ENCODE peak calls at places on chromosome 16, in ten cellular contexts. One of them, this sample, is unnamed.

GRCh38 chr16:87216824-87217205 is 100.4 kb downstream of the C16orf95 start:
- DNase-seq in H7: no peak
- DNase-seq in CD8-positive, alpha-beta T cell: no peak
- DNase-seq in heart right ventricle: no peak
- DNase-seq in stomach: no peak
- DNase-seq in SK-N-MC: no peak
- DNase-seq in iPS DF 6.9: no peak
- DNase-seq in psoas muscle: no peak
- DNase-seq in upper lobe of right lung: peak; percentile 88
- DNase-seq in GM23248: no peak
- DNase-seq in this sample: no peak

GRCh38 chr16:1781758-1782407 is 488 bp downstream of the SPSB3 start:
- DNase-seq in H7: peak; percentile 90
- DNase-seq in CD8-positive, alpha-beta T cell: peak; percentile 42
- DNase-seq in heart right ventricle: no peak
- DNase-seq in stomach: no peak
- DNase-seq in SK-N-MC: no peak
- DNase-seq in iPS DF 6.9: no peak
- DNase-seq in psoas muscle: peak; percentile 26
- DNase-seq in upper lobe of right lung: no peak
- DNase-seq in GM23248: peak; percentile 72
- DNase-seq in this sample: no peak

GRCh38 chr16:57341441-57342303 is 16.9 kb upstream of the CCL22 start:
- DNase-seq in H7: no peak
- DNase-seq in CD8-positive, alpha-beta T cell: no peak
- DNase-seq in heart right ventricle: no peak
- DNase-seq in stomach: peak; percentile 77
- DNase-seq in SK-N-MC: no peak
- DNase-seq in iPS DF 6.9: no peak
- DNase-seq in psoas muscle: no peak
- DNase-seq in upper lobe of right lung: no peak
- DNase-seq in GM23248: peak; percentile 94
- DNase-seq in this sample: no peak

GRCh38 chr16:73390936-73391335 is 343.0 kb upstream of the ZFHX3 start:
- DNase-seq in H7: no peak
- DNase-seq in CD8-positive, alpha-beta T cell: no peak
- DNase-seq in heart right ventricle: no peak
- DNase-seq in stomach: no peak
- DNase-seq in SK-N-MC: no peak
- DNase-seq in iPS DF 6.9: no peak
- DNase-seq in psoas muscle: no peak
- DNase-seq in upper lobe of right lung: no peak
- DNase-seq in GM23248: peak; percentile 72
- DNase-seq in this sample: no peak

GRCh38 chr16:69276143-69277115 is 34.7 kb upstream of the VPS4A start:
- DNase-seq in H7: no peak
- DNase-seq in CD8-positive, alpha-beta T cell: no peak
- DNase-seq in heart right ventricle: peak; percentile 51
- DNase-seq in stomach: no peak
- DNase-seq in SK-N-MC: peak; percentile 89
- DNase-seq in iPS DF 6.9: no peak
- DNase-seq in psoas muscle: peak; percentile 61
- DNase-seq in upper lobe of right lung: no peak
- DNase-seq in GM23248: peak; percentile 99
- DNase-seq in this sample: peak; percentile 58

GRCh38 chr16:86575754-86576557 is 2.4 kb upstream of the FOXL1 start:
- DNase-seq in H7: peak; percentile 97
- DNase-seq in CD8-positive, alpha-beta T cell: peak; percentile 36
- DNase-seq in heart right ventricle: peak; percentile 86
- DNase-seq in stomach: peak; percentile 55
- DNase-seq in SK-N-MC: no peak
- DNase-seq in iPS DF 6.9: no peak
- DNase-seq in psoas muscle: peak; percentile 70
- DNase-seq in upper lobe of right lung: no peak
- DNase-seq in GM23248: peak; percentile 98
- DNase-seq in this sample: peak; percentile 86

GRCh38 chr16:56606688-56607618 is 1.4 kb upstream of the MT2A start:
- DNase-seq in H7: no peak
- DNase-seq in CD8-positive, alpha-beta T cell: peak; percentile 49
- DNase-seq in heart right ventricle: peak; percentile 81
- DNase-seq in stomach: peak; percentile 62
- DNase-seq in SK-N-MC: no peak
- DNase-seq in iPS DF 6.9: no peak
- DNase-seq in psoas muscle: peak; percentile 92
- DNase-seq in upper lobe of right lung: peak; percentile 82
- DNase-seq in GM23248: peak; percentile 98
- DNase-seq in this sample: peak; percentile 68

GRCh38 chr16:86707171-86707570 is 128.8 kb downstream of the FOXL1 start:
- DNase-seq in H7: no peak
- DNase-seq in CD8-positive, alpha-beta T cell: no peak
- DNase-seq in heart right ventricle: no peak
- DNase-seq in stomach: no peak
- DNase-seq in SK-N-MC: no peak
- DNase-seq in iPS DF 6.9: no peak
- DNase-seq in psoas muscle: no peak
- DNase-seq in upper lobe of right lung: no peak
- DNase-seq in GM23248: no peak
- DNase-seq in this sample: no peak

GRCh38 chr16:27432600-27432957 is 30.6 kb downstream of the IL21R start:
- DNase-seq in H7: no peak
- DNase-seq in CD8-positive, alpha-beta T cell: no peak
- DNase-seq in heart right ventricle: no peak
- DNase-seq in stomach: no peak
- DNase-seq in SK-N-MC: no peak
- DNase-seq in iPS DF 6.9: no peak
- DNase-seq in psoas muscle: no peak
- DNase-seq in upper lobe of right lung: no peak
- DNase-seq in GM23248: peak; percentile 89
- DNase-seq in this sample: no peak

GRCh38 chr16:13332713-13333255 is 431.4 kb downstream of the SHISA9 start:
- DNase-seq in H7: no peak
- DNase-seq in CD8-positive, alpha-beta T cell: no peak
- DNase-seq in heart right ventricle: no peak
- DNase-seq in stomach: no peak
- DNase-seq in SK-N-MC: no peak
- DNase-seq in iPS DF 6.9: no peak
- DNase-seq in psoas muscle: no peak
- DNase-seq in upper lobe of right lung: no peak
- DNase-seq in GM23248: no peak
- DNase-seq in this sample: no peak

GRCh38 chr16:10178079-10178478 is 4.1 kb downstream of the GRIN2A start:
- DNase-seq in H7: no peak
- DNase-seq in CD8-positive, alpha-beta T cell: no peak
- DNase-seq in heart right ventricle: no peak
- DNase-seq in stomach: no peak
- DNase-seq in SK-N-MC: no peak
- DNase-seq in iPS DF 6.9: no peak
- DNase-seq in psoas muscle: no peak
- DNase-seq in upper lobe of right lung: no peak
- DNase-seq in GM23248: no peak
- DNase-seq in this sample: no peak

GRCh38 chr16:74778646-74779045 is 4.0 kb upstream of the FA2H start:
- DNase-seq in H7: no peak
- DNase-seq in CD8-positive, alpha-beta T cell: no peak
- DNase-seq in heart right ventricle: no peak
- DNase-seq in stomach: peak; percentile 57
- DNase-seq in SK-N-MC: no peak
- DNase-seq in iPS DF 6.9: no peak
- DNase-seq in psoas muscle: no peak
- DNase-seq in upper lobe of right lung: no peak
- DNase-seq in GM23248: no peak
- DNase-seq in this sample: no peak

GRCh38 chr16:13919330-13919682 is 648 bp upstream of the ERCC4 start:
- DNase-seq in H7: no peak
- DNase-seq in CD8-positive, alpha-beta T cell: no peak
- DNase-seq in heart right ventricle: no peak
- DNase-seq in stomach: no peak
- DNase-seq in SK-N-MC: no peak
- DNase-seq in iPS DF 6.9: no peak
- DNase-seq in psoas muscle: no peak
- DNase-seq in upper lobe of right lung: no peak
- DNase-seq in GM23248: peak; percentile 70
- DNase-seq in this sample: no peak

GRCh38 chr16:84832488-84833141 is 12.8 kb downstream of the CRISPLD2 start:
- DNase-seq in H7: no peak
- DNase-seq in CD8-positive, alpha-beta T cell: no peak
- DNase-seq in heart right ventricle: peak; percentile 75
- DNase-seq in stomach: peak; percentile 54
- DNase-seq in SK-N-MC: no peak
- DNase-seq in iPS DF 6.9: no peak
- DNase-seq in psoas muscle: peak; percentile 93
- DNase-seq in upper lobe of right lung: peak; percentile 76
- DNase-seq in GM23248: peak; percentile 99
- DNase-seq in this sample: peak; percentile 90

GRCh38 chr16:84833142-84833495 is 13.3 kb downstream of the CRISPLD2 start:
- DNase-seq in H7: no peak
- DNase-seq in CD8-positive, alpha-beta T cell: no peak
- DNase-seq in heart right ventricle: no peak
- DNase-seq in stomach: no peak
- DNase-seq in SK-N-MC: no peak
- DNase-seq in iPS DF 6.9: no peak
- DNase-seq in psoas muscle: no peak
- DNase-seq in upper lobe of right lung: no peak
- DNase-seq in GM23248: no peak
- DNase-seq in this sample: no peak

GRCh38 chr16:84833542-84834402 is 14.0 kb downstream of the CRISPLD2 start:
- DNase-seq in H7: no peak
- DNase-seq in CD8-positive, alpha-beta T cell: no peak
- DNase-seq in heart right ventricle: no peak
- DNase-seq in stomach: no peak
- DNase-seq in SK-N-MC: no peak
- DNase-seq in iPS DF 6.9: no peak
- DNase-seq in psoas muscle: no peak
- DNase-seq in upper lobe of right lung: no peak
- DNase-seq in GM23248: no peak
- DNase-seq in this sample: no peak

GRCh38 chr16:84836234-84836647 is 16.5 kb downstream of the CRISPLD2 start:
- DNase-seq in H7: peak; percentile 94
- DNase-seq in CD8-positive, alpha-beta T cell: no peak
- DNase-seq in heart right ventricle: peak; percentile 83
- DNase-seq in stomach: peak; percentile 51
- DNase-seq in SK-N-MC: no peak
- DNase-seq in iPS DF 6.9: no peak
- DNase-seq in psoas muscle: peak; percentile 75
- DNase-seq in upper lobe of right lung: no peak
- DNase-seq in GM23248: peak; percentile 100
- DNase-seq in this sample: peak; percentile 73

GRCh38 chr16:84834403-84834772 is 14.6 kb downstream of the CRISPLD2 start:
- DNase-seq in H7: no peak
- DNase-seq in CD8-positive, alpha-beta T cell: no peak
- DNase-seq in heart right ventricle: no peak
- DNase-seq in stomach: no peak
- DNase-seq in SK-N-MC: no peak
- DNase-seq in iPS DF 6.9: no peak
- DNase-seq in psoas muscle: no peak
- DNase-seq in upper lobe of right lung: no peak
- DNase-seq in GM23248: no peak
- DNase-seq in this sample: no peak
- H3K36me3 ChIP-seq in H7: no peaks in the 10 kb centered on the region
- H3K36me3 ChIP-seq in CD8-positive, alpha-beta T cell: no peaks in the 10 kb centered on the region
- H3K36me3 ChIP-seq in heart right ventricle: no peaks in the 10 kb centered on the region
- H3K36me3 ChIP-seq in stomach: peaks cover 12% of the 10 kb centered on the region
- H3K36me3 ChIP-seq in SK-N-MC: no peaks in the 10 kb centered on the region
- H3K36me3 ChIP-seq in iPS DF 6.9: no peaks in the 10 kb centered on the region
- H3K36me3 ChIP-seq in psoas muscle: no peaks in the 10 kb centered on the region
- H3K36me3 ChIP-seq in upper lobe of right lung: peaks cover 5% of the 10 kb centered on the region
- H3K36me3 ChIP-seq in GM23248: no peaks in the 10 kb centered on the region
- H3K36me3 ChIP-seq in this sample: peaks cover 13% of the 10 kb centered on the region

GRCh38 chr16:88940196-88941050 is 36.6 kb downstream of the CBFA2T3 start:
- DNase-seq in H7: peak; percentile 91
- DNase-seq in CD8-positive, alpha-beta T cell: peak; percentile 30
- DNase-seq in heart right ventricle: no peak
- DNase-seq in stomach: no peak
- DNase-seq in SK-N-MC: no peak
- DNase-seq in iPS DF 6.9: no peak
- DNase-seq in psoas muscle: no peak
- DNase-seq in upper lobe of right lung: no peak
- DNase-seq in GM23248: peak; percentile 27
- DNase-seq in this sample: no peak

GRCh38 chr16:88936913-88937666 is 39.9 kb downstream of the CBFA2T3 start:
- DNase-seq in H7: no peak
- DNase-seq in CD8-positive, alpha-beta T cell: peak; percentile 15
- DNase-seq in heart right ventricle: no peak
- DNase-seq in stomach: no peak
- DNase-seq in SK-N-MC: no peak
- DNase-seq in iPS DF 6.9: no peak
- DNase-seq in psoas muscle: peak; percentile 11
- DNase-seq in upper lobe of right lung: no peak
- DNase-seq in GM23248: no peak
- DNase-seq in this sample: peak; percentile 31

GRCh38 chr16:88938119-88938932 is 38.7 kb downstream of the CBFA2T3 start:
- DNase-seq in H7: no peak
- DNase-seq in CD8-positive, alpha-beta T cell: peak; percentile 14
- DNase-seq in heart right ventricle: no peak
- DNase-seq in stomach: no peak
- DNase-seq in SK-N-MC: no peak
- DNase-seq in iPS DF 6.9: no peak
- DNase-seq in psoas muscle: peak; percentile 21
- DNase-seq in upper lobe of right lung: no peak
- DNase-seq in GM23248: no peak
- DNase-seq in this sample: no peak

GRCh38 chr16:88939814-88940195 is 37.2 kb downstream of the CBFA2T3 start:
- DNase-seq in H7: no peak
- DNase-seq in CD8-positive, alpha-beta T cell: peak; percentile 16
- DNase-seq in heart right ventricle: peak; percentile 64
- DNase-seq in stomach: no peak
- DNase-seq in SK-N-MC: no peak
- DNase-seq in iPS DF 6.9: no peak
- DNase-seq in psoas muscle: no peak
- DNase-seq in upper lobe of right lung: no peak
- DNase-seq in GM23248: no peak
- DNase-seq in this sample: peak; percentile 67

GRCh38 chr16:88938933-88939813 is 37.8 kb downstream of the CBFA2T3 start:
- DNase-seq in H7: no peak
- DNase-seq in CD8-positive, alpha-beta T cell: peak; percentile 18
- DNase-seq in heart right ventricle: peak; percentile 74
- DNase-seq in stomach: no peak
- DNase-seq in SK-N-MC: no peak
- DNase-seq in iPS DF 6.9: no peak
- DNase-seq in psoas muscle: peak; percentile 26
- DNase-seq in upper lobe of right lung: no peak
- DNase-seq in GM23248: peak; percentile 15
- DNase-seq in this sample: peak; percentile 52
- H3K4me3 ChIP-seq in H7: no peak overlapping the region
- H3K4me3 ChIP-seq in CD8-positive, alpha-beta T cell: no peak overlapping the region
- H3K4me3 ChIP-seq in heart right ventricle: peak overlapping the region; percentile 76
- H3K4me3 ChIP-seq in stomach: peak overlapping the region; percentile 56
- H3K4me3 ChIP-seq in SK-N-MC: no peak overlapping the region
- H3K4me3 ChIP-seq in iPS DF 6.9: no peak overlapping the region
- H3K4me3 ChIP-seq in psoas muscle: peak overlapping the region; percentile 71
- H3K4me3 ChIP-seq in upper lobe of right lung: peak overlapping the region; percentile 61
- H3K4me3 ChIP-seq in GM23248: no peak overlapping the region
- H3K4me3 ChIP-seq in this sample: peak overlapping the region; percentile 85

GRCh38 chr16:21644674-21645073 is 7.7 kb downstream of the IGSF6 start:
- DNase-seq in H7: no peak
- DNase-seq in CD8-positive, alpha-beta T cell: no peak
- DNase-seq in heart right ventricle: no peak
- DNase-seq in stomach: no peak
- DNase-seq in SK-N-MC: no peak
- DNase-seq in iPS DF 6.9: no peak
- DNase-seq in psoas muscle: no peak
- DNase-seq in upper lobe of right lung: no peak
- DNase-seq in GM23248: no peak
- DNase-seq in this sample: no peak
- H3K36me3 ChIP-seq in H7: no peaks in the 10 kb centered on the region
- H3K36me3 ChIP-seq in CD8-positive, alpha-beta T cell: no peaks in the 10 kb centered on the region
- H3K36me3 ChIP-seq in heart right ventricle: no peaks in the 10 kb centered on the region
- H3K36me3 ChIP-seq in stomach: peaks cover 8% of the 10 kb centered on the region
- H3K36me3 ChIP-seq in SK-N-MC: peaks cover 4% of the 10 kb centered on the region
- H3K36me3 ChIP-seq in iPS DF 6.9: no peaks in the 10 kb centered on the region
- H3K36me3 ChIP-seq in psoas muscle: no peaks in the 10 kb centered on the region
- H3K36me3 ChIP-seq in upper lobe of right lung: peaks cover 8% of the 10 kb centered on the region
- H3K36me3 ChIP-seq in GM23248: no peaks in the 10 kb centered on the region
- H3K36me3 ChIP-seq in this sample: no peaks in the 10 kb centered on the region

GRCh38 chr16:22195445-22195694 is 10.7 kb upstream of the EEF2K start:
- DNase-seq in H7: no peak
- DNase-seq in CD8-positive, alpha-beta T cell: no peak
- DNase-seq in heart right ventricle: no peak
- DNase-seq in stomach: no peak
- DNase-seq in SK-N-MC: no peak
- DNase-seq in iPS DF 6.9: no peak
- DNase-seq in psoas muscle: no peak
- DNase-seq in upper lobe of right lung: no peak
- DNase-seq in GM23248: no peak
- DNase-seq in this sample: no peak
- H3K4me3 ChIP-seq in H7: no peak overlapping the region
- H3K4me3 ChIP-seq in CD8-positive, alpha-beta T cell: peak overlapping the region; percentile 70
- H3K4me3 ChIP-seq in heart right ventricle: peak overlapping the region; percentile 70
- H3K4me3 ChIP-seq in stomach: no peak overlapping the region
- H3K4me3 ChIP-seq in SK-N-MC: peak overlapping the region; percentile 84
- H3K4me3 ChIP-seq in iPS DF 6.9: no peak overlapping the region
- H3K4me3 ChIP-seq in psoas muscle: peak overlapping the region; percentile 73
- H3K4me3 ChIP-seq in upper lobe of right lung: peak overlapping the region; percentile 59
- H3K4me3 ChIP-seq in GM23248: no peak overlapping the region
- H3K4me3 ChIP-seq in this sample: peak overlapping the region; percentile 71

This sample was measured in left ventricle myocardium inferior.